ENCODE peak calls at places on chromosome 15, in nine cellular contexts. U is CD4-positive, alpha-beta memory T cell; C is pancreas; R is uterus; V is left ventricle myocardium inferior; F is ascending aorta; I is psoas muscle; W is sigmoid colon; S is prostate gland. A is an unnamed sample.

GRCh38 chr15:50353251-50353998 is 1.6 kb downstream of the GABPB1 start:
- DNase-seq in U (peak; percentile 81), C (no peak), R (no peak), V (no peak), F (no peak), I (no peak), W (no peak), S (no peak), A (no peak)

GRCh38 chr15:52678036-52678467 is 1.1 kb downstream of the ATOSA start:
- DNase-seq in U (peak; percentile 61), C (peak; percentile 66), R (peak; percentile 48), V (peak; percentile 57), F (peak; percentile 77), I (peak; percentile 80), W (peak; percentile 84), S (peak; percentile 67), A (peak; percentile 28)

GRCh38 chr15:57597431-57597830 is 5.7 kb downstream of the MYZAP start:
- DNase-seq in U (no peak), C (no peak), R (no peak), V (no peak), F (no peak), I (no peak), W (no peak), S (no peak), A (no peak)

GRCh38 chr15:65832549-65833364 is 36.5 kb upstream of the RAB11A start:
- DNase-seq in U (peak; percentile 65), C (peak; percentile 79), R (peak; percentile 84), V (peak; percentile 74), F (peak; percentile 96), I (peak; percentile 95), W (peak; percentile 95), S (peak; percentile 95), A (peak; percentile 47)

GRCh38 chr15:100140527-100141303 is 201.1 kb downstream of the ADAMTS17 start:
- DNase-seq in U (no peak), C (no peak), R (no peak), V (no peak), F (no peak), I (no peak), W (no peak), S (no peak), A (no peak)

GRCh38 chr15:44713006-44713966 is 2.0 kb downstream of the B2M start:
- DNase-seq in U (no peak), C (no peak), R (no peak), V (no peak), F (no peak), I (no peak), W (no peak), S (no peak), A (no peak)

GRCh38 chr15:55770808-55771207 is 27.9 kb upstream of the PRTG start:
- DNase-seq in U (no peak), C (no peak), R (no peak), V (no peak), F (no peak), I (no peak), W (no peak), S (no peak), A (no peak)

GRCh38 chr15:52228928-52229327 is 37.7 kb upstream of the GNB5 start:
- DNase-seq in U (no peak), C (peak; percentile 67), R (no peak), V (no peak), F (no peak), I (no peak), W (no peak), S (no peak), A (no peak)

GRCh38 chr15:65287515-65287845 is 797 bp upstream of the PARP16 start:
- DNase-seq in U (no peak), C (no peak), R (no peak), V (no peak), F (no peak), I (no peak), W (no peak), S (no peak), A (no peak)

GRCh38 chr15:67855842-67856241 is 16.0 kb upstream of the RNU6-1 start:
- DNase-seq in U (no peak), C (no peak), R (no peak), V (no peak), F (no peak), I (no peak), W (no peak), S (no peak), A (no peak)

GRCh38 chr15:47339800-47340575 is 377.3 kb upstream of the SEMA6D start:
- DNase-seq in U (no peak), C (no peak), R (no peak), V (no peak), F (no peak), I (no peak), W (no peak), S (no peak), A (no peak)

GRCh38 chr15:42605281-42605744 is 29.9 kb downstream of the STARD9 start:
- DNase-seq in U (no peak), C (no peak), R (no peak), V (no peak), F (no peak), I (no peak), W (no peak), S (no peak), A (no peak)

GRCh38 chr15:77907824-77908751 is 169.4 kb downstream of the TBC1D2B start:
- DNase-seq in U (peak; percentile 12), C (peak; percentile 79), R (no peak), V (no peak), F (peak; percentile 61), I (no peak), W (peak; percentile 57), S (peak; percentile 15), A (peak; percentile 25)

GRCh38 chr15:68994149-68994548 is 20.3 kb upstream of the NOX5 start:
- DNase-seq in U (no peak), C (no peak), R (no peak), V (no peak), F (no peak), I (no peak), W (no peak), S (no peak), A (no peak)

DNA sequence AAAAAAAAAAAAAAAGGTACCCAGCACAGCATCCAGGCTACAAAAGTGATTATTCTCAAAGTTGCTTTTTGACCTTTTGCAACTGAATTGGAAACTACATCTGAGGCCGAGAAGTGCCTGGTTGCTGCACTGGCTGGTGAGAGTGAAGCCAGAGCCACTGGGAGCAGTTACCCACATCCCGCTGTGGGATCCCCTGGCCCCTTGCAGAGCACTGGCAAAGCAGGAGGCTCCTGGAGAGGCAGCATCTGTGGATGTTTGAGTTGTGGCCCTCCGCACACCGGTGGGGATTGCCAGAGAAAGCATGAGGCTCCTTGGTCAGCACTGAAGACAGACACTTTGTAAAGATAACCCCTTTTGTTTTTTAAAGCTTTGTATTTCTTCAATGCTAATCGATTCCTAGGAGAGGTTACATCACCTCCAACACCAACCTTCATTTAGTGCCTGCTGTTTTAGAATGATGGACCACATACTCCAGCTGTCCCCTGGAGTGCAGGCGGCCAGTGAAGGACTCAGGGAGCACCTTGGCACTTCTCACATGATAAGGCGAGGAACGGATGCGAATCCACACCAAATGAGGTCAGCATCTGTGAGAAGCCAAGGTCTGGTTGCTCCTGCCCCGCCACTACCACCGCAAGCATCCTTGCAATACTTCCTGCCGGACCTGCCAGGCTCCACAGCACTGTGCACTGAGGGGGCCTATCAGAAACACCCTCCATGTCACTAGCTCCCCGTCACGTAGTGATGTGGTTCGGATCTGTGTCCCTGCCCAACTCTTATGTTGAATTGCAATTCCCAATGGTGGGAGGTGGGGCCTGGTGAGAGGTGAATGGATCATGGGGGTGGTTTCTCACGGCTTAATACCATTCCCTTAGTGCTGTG is 256.5 kb downstream of the GABRB3 start:
- DNase-seq in U (no peak), C (no peak), R (no peak), V (no peak), F (no peak), I (no peak), W (no peak), S (no peak), A (no peak)
- H3K9me3 ChIP-seq in U (no peaks in the 10 kb centered on the region), C (no peaks in the 10 kb centered on the region), R (no peaks in the 10 kb centered on the region), V (no peaks in the 10 kb centered on the region), F (no peaks in the 10 kb centered on the region), I (no peaks in the 10 kb centered on the region), W (no peaks in the 10 kb centered on the region), S (no peaks in the 10 kb centered on the region), A (peaks cover 2% of the 10 kb centered on the region)

DNA sequence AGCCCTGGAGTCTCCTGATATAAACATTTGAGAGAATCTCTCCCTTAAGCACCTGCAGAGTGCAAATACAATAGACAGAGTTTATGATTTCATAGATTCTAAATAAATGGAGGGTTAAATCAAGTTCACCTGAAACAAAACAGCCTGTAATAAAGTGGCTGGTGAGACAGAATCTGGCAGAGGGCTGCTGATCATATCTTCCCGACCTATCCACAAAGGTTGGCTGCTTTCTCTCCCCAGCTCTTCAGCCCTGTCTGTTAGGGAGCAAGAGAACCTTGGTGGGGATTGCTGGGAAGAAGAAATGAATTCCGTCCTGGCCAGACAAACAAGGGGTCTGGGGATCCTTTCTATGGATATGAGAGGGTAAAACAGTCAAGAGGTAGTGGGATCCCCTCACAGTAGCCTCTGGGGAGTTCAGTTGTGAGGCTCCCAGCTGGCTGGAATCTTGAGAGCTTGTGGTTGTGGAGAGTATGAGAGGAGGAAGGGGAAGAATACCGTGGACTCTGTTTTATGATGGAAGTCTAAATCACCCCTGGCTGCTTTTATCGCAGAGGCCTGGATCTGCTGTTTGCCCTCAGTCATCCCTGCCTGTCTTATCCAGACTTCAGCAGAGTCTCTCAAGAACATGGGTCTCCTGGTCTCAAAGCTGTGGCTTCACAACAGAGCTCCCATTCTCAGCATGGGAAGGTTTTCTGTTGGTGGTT is 451.3 kb downstream of the NTRK3 start:
- DNase-seq in U (no peak), C (no peak), R (no peak), V (no peak), F (no peak), I (no peak), W (no peak), S (no peak), A (no peak)
- H3K9me3 ChIP-seq in U (no peaks in the 10 kb centered on the region), C (no peaks in the 10 kb centered on the region), R (no peaks in the 10 kb centered on the region), V (no peaks in the 10 kb centered on the region), F (no peaks in the 10 kb centered on the region), I (no peaks in the 10 kb centered on the region), W (no peaks in the 10 kb centered on the region), S (no peaks in the 10 kb centered on the region), A (no peaks in the 10 kb centered on the region)

DNA sequence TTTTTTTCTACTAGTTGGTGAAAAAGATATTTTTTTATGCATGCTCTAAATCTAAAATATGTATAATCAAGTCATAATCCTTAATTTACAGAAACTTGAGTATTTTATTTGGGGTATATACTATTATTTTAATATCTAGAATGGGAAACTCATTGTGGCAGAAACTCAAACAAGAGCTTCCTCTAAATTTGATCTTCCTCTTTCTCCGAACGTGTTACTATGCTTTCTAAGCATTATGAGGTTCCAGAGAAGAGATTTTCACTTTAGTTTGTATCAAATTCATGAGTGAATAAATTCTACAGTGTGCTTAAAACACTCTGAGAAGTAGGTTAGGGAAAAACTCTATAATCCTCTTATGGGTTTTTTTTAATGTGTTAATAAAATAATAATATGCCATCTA is 173.1 kb downstream of the POTEB3 start:
- DNase-seq in U (no peak), C (no peak), R (no peak), V (no peak), F (no peak), I (no peak), W (no peak), S (no peak), A (no peak)
- H3K9me3 ChIP-seq in U (no peaks in the 10 kb centered on the region), C (no peaks in the 10 kb centered on the region), R (no peaks in the 10 kb centered on the region), V (no peaks in the 10 kb centered on the region), F (no peaks in the 10 kb centered on the region), I (no peaks in the 10 kb centered on the region), W (no peaks in the 10 kb centered on the region), S (no peaks in the 10 kb centered on the region), A (no peaks in the 10 kb centered on the region)

DNA sequence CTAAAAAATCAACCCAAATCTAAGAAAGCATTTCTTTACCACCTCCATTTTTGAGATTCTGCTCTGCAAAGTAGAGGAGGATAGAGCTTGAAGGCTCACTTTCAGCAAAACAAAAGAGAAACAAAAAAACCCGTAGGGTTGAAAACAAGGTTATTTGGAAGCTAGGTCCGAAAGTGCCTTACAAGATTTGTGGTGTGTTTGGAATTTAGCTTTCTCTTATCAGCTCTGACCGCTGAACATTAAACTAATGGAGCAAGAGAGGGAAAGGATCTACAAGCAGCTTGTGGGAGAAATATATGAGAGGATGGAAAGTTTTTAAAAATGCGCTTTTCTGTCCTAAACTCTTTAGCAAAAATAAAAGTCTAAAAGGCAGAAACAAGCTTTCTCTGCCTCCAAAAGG is 545.5 kb downstream of the NTRK3 start:
- DNase-seq in U (no peak), C (no peak), R (no peak), V (no peak), F (no peak), I (no peak), W (no peak), S (no peak), A (no peak)
- H3K9me3 ChIP-seq in U (no peaks in the 10 kb centered on the region), C (no peaks in the 10 kb centered on the region), R (no peaks in the 10 kb centered on the region), V (no peaks in the 10 kb centered on the region), F (no peaks in the 10 kb centered on the region), I (no peaks in the 10 kb centered on the region), W (no peaks in the 10 kb centered on the region), S (no peaks in the 10 kb centered on the region), A (no peaks in the 10 kb centered on the region)